ENCODE peak calls at places on chromosomes 1 and 21, in five cellular contexts. N is neural progenitor cell, Q is fibroblast of lung, I is K562, Z is GM12878. W is an unnamed sample.

GRCh38 chr1:3380465-3380864 is 74.0 kb upstream of the ARHGEF16 start:
- DNase-seq in N (no peak), Q (no peak), I (no peak), Z (no peak), W (no peak)

GRCh38 chr1:203172184-203173115 is 3.2 kb downstream of the MYBPH start:
- DNase-seq in N (peak; percentile 76), Q (peak; percentile 30), I (peak; percentile 78), Z (no peak), W (peak; percentile 95)

GRCh38 chr1:171251042-171251740 is 2.9 kb downstream of the FMO1 start:
- DNase-seq in N (peak; percentile 51), Q (peak; percentile 59), I (peak; percentile 12), Z (no peak), W (peak; percentile 79)

GRCh38 chr1:59142663-59143487 is 154.0 kb upstream of the FGGY start:
- DNase-seq in N (no peak), Q (peak; percentile 97), I (no peak), Z (no peak), W (peak; percentile 54)

GRCh38 chr1:23376890-23377811 is 7.5 kb upstream of the ZNF436 start:
- DNase-seq in N (peak; percentile 22), Q (peak; percentile 92), I (peak; percentile 67), Z (no peak), W (peak; percentile 53)

GRCh38 chr1:10900691-10901090 is 104.2 kb upstream of the CASZ1 start:
- DNase-seq in N (no peak), Q (peak; percentile 11), I (no peak), Z (no peak), W (peak; percentile 71)

GRCh38 chr1:162878000-162878596 is 17.1 kb upstream of the CCDC190 start:
- DNase-seq in N (peak; percentile 73), Q (peak; percentile 74), I (peak; percentile 67), Z (no peak), W (peak; percentile 92)

GRCh38 chr1:55402117-55402516 is 187.0 kb upstream of the USP24 start:
- DNase-seq in N (no peak), Q (peak; percentile 81), I (no peak), Z (no peak), W (no peak)

GRCh38 chr1:67140460-67140859 is 5.7 kb upstream of the C1orf141 start:
- DNase-seq in N (no peak), Q (no peak), I (no peak), Z (no peak), W (no peak)

GRCh38 chr1:235270625-235271024 is 57.4 kb downstream of the ARID4B start:
- DNase-seq in N (no peak), Q (peak; percentile 69), I (no peak), Z (no peak), W (no peak)

GRCh38 chr21:33434770-33435360 is 31.7 kb downstream of the IFNGR2 start:
- DNase-seq in N (no peak), Q (peak; percentile 92), I (peak; percentile 54), Z (peak; percentile 99), W (no peak)

GRCh38 chr1:65764052-65764451 is 28.6 kb upstream of the PDE4B start:
- DNase-seq in N (no peak), Q (no peak), I (no peak), Z (no peak), W (no peak)

DNA sequence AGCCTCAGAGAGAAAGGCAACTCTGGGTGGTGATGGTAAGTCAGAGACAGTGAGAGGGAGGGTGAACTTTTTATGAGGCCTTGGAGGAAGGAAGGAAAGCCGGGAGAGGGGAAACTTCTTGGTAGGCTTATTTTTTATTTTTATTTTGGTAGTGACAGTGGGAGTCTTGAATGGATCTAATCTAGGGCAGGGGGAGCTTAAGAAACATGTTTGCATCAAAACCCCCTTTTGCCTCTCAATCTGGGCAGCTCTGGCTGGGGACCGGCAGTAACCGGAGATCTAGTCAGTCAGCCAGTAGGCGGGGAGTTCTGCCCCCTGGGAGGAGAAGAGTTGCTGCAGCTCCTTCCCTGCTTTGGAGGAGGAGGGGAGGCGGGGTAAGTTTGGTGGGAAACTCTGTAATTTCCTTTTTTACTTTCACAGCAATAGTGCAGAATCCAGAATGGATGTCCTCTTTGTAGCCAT is at the start of gene C1orf54:
- DNase-seq in N (peak; percentile 84), Q (peak; percentile 64), I (peak; percentile 65), Z (no peak), W (peak; percentile 90)
- H3K9ac ChIP-seq in N (peak within 1 kb of the TSS; percentile 25), Q (no peak within 1 kb of the TSS), I (no peak within 1 kb of the TSS), Z (peak within 1 kb of the TSS; percentile 40), W (no peak within 1 kb of the TSS)

GRCh38 chr1:145960468-145961108 is 2.8 kb upstream of the LIX1L start:
- DNase-seq in N (peak; percentile 90), Q (peak; percentile 64), I (no peak), Z (no peak), W (peak; percentile 94)
- H3K9ac ChIP-seq in N (no peak overlapping the region), Q (peak overlapping the region; percentile 11), I (no peak overlapping the region), Z (peak overlapping the region; percentile 60), W (peak overlapping the region; percentile 23)

DNA sequence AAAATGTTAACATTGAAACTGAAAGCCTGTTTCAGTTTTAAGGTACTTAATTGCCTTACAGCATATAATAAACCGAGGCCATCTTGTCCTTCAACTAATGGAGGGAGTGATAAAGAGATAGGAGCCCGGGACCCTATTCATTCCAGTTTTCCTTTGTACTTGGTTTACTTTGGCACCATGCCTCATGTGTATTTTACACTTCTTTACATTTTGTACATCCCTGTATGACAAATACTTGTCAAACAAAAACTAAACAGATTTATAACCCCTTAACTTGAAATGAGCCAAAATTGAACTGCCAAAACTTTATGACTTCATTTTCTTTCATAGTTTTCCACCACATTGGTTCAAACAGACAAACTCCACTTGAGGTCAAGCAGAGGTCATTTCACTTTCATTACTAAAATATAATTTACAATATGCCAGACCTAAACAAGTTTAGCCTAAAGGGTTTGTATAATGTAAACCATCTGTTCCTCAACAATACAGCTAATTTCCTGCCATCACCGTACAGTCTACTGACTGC is 30.9 kb upstream of the UBE2U start:
- DNase-seq in N (no peak), Q (peak; percentile 49), I (no peak), Z (no peak), W (no peak)
- H3K9ac ChIP-seq in N (no peak overlapping the region), Q (no peak overlapping the region), I (no peak overlapping the region), Z (no peak overlapping the region), W (no peak overlapping the region)

GRCh38 chr1:47708658-47709301 is 270.9 kb downstream of the FOXD2 start:
- DNase-seq in N (peak; percentile 88), Q (peak; percentile 14), I (no peak), Z (no peak), W (peak; percentile 93)
- H3K9ac ChIP-seq in N (no peak overlapping the region), Q (no peak overlapping the region), I (no peak overlapping the region), Z (no peak overlapping the region), W (peak overlapping the region; percentile 63)

DNA sequence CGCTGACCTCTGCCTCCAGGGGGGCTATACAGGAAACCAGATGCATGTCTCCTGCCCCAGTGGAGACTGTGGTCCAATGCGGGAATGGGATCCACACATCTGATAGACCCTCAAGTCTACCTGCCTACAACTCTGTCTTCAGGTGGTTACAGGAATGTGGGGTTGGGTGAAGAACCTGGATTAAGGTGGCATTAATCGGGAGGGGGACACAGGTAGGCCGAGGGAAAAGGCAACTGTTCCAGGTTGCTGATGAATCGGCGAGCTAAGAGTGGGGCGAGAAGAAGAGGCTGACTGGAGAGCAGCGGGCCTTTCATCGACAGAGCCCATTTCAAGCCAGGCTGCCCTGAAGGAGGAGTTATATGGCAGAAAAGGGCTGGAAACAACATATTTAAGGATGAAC is 806 bp downstream of the CD2 start:
- DNase-seq in N (no peak), Q (no peak), I (no peak), Z (no peak), W (no peak)
- H3K9ac ChIP-seq in N (no peak overlapping the region), Q (no peak overlapping the region), I (no peak overlapping the region), Z (no peak overlapping the region), W (no peak overlapping the region)

GRCh38 chr1:224591326-224591725 is 24.8 kb upstream of the CNIH3 start:
- DNase-seq in N (no peak), Q (peak; percentile 63), I (no peak), Z (no peak), W (no peak)
- H3K9ac ChIP-seq in N (no peak overlapping the region), Q (no peak overlapping the region), I (no peak overlapping the region), Z (no peak overlapping the region), W (no peak overlapping the region)

DNA sequence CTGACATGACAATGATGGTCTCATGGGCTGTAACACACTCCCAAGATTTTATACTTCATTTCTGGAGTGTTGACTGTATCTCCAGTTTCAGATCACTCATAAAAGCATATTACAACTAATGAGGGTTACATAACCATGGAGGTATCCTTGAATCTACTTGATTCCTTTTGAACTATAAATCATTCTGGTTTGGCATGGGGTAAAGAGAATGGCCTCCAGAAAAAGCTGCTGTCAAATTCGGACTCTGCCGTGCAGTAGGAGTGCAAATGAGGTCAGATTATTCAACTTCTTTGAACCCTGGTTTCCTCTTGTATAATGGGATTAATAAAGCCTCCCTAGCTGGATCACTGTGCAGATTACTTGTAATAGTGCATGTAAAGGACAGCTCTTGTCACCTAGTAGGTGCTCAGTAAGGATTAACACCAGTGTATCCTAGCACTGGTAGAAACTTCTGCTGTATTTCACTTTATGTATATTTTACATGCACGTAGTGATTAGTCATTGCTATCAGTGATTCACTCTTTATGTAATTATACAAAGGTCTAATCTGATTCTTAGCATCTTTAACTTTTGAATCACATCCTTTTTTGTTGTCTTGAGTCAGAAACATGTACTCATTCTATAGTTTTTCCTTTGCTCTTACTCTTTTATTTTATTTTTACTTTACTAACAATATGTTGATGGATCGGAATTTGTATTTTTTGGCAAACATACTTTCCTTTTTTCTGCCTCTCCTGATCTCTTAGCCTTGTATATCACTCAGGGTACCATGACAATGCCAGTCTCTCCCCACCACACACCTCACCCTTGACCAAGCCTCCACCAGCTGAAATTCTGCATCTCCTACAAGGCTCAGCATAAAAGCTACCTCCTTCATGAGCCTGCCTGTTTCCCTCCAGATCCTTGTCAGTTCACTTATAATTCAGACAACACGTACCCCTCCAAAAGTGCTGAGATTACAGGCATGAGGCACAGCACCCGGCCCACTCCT is 3.2 kb downstream of the LRRC8C start:
- DNase-seq in N (no peak), Q (peak; percentile 82), I (no peak), Z (no peak), W (no peak)
- H3K9ac ChIP-seq in N (no peak overlapping the region), Q (no peak overlapping the region), I (no peak overlapping the region), Z (no peak overlapping the region), W (no peak overlapping the region)

DNA sequence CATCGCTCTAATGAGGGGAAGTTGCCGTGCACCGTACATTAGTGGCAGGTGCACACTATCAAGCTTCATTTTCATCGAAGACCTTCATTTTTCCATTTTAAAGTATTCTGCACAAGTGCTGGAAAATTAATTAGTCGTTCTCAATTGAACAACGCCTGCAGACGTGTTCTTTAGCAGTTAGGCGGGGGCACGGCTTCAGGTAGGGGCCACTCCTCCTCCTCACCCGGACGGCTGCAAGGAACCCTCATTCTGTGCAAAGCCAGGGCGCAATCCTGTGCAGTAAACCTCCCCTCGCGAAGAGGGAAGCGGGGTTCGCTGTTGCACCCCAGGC is 39.7 kb upstream of the NFIA start:
- DNase-seq in N (no peak), Q (no peak), I (no peak), Z (no peak), W (no peak)
- H3K9ac ChIP-seq in N (no peak overlapping the region), Q (no peak overlapping the region), I (no peak overlapping the region), Z (no peak overlapping the region), W (no peak overlapping the region)

DNA sequence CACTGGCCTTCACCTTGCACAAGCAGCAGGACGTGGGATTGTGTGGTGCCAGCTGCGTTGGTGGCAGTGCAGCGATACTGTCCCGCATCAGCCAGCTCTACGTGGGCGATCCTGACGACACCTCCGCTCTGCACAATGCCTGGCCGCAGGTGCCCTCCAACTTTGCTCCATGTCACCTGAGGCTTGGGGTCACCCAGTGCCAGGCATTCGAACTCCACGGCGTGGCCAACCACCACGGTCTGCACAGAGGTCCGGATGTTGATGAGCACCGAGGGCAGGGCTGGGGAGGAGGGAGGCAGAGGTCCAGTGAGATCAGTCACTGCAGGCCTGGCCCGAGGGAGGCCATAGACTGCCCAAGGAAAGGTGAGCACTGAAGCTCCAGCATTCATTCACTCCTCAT is 22.6 kb downstream of the LDLRAD2 start:
- DNase-seq in N (no peak), Q (no peak), I (no peak), Z (no peak), W (no peak)
- H3K9ac ChIP-seq in N (no peak overlapping the region), Q (no peak overlapping the region), I (no peak overlapping the region), Z (no peak overlapping the region), W (no peak overlapping the region)